ENCODE peak calls at places on chromosome 16, in nine cellular contexts. One of them, this sample, is unnamed.

GRCh38 chr16:69069504-69069903 is 35.9 kb upstream of the HAS3 start:
- DNase-seq in left ventricle myocardium inferior: no peak
- DNase-seq in COR-L47: no peak
- DNase-seq in stimulated activated CD4-positive, alpha-beta T cell treated with anti-CD3 and anti-CD28 coated beads, Interleukin-1b, Interleukin-23, amount 100 ng/mL, for 1 hour: no peak
- DNase-seq in NCI-H2081: no peak
- DNase-seq in endodermal cell: no peak
- DNase-seq in stimulated activated CD8-positive, alpha-beta memory T cell treated with anti-CD3 and anti-CD28 coated beads, Interleukin-15, amount 100 ng/mL, for 24 hours: no peak
- DNase-seq in choroid plexus epithelial cell: no peak
- DNase-seq in NCI-H69: no peak
- DNase-seq in this sample: no peak

GRCh38 chr16:47059991-47060390 is 83.8 kb downstream of the NETO2 start:
- DNase-seq in left ventricle myocardium inferior: no peak
- DNase-seq in COR-L47: no peak
- DNase-seq in stimulated activated CD4-positive, alpha-beta T cell treated with anti-CD3 and anti-CD28 coated beads, Interleukin-1b, Interleukin-23, amount 100 ng/mL, for 1 hour: no peak
- DNase-seq in NCI-H2081: no peak
- DNase-seq in endodermal cell: peak
- DNase-seq in stimulated activated CD8-positive, alpha-beta memory T cell treated with anti-CD3 and anti-CD28 coated beads, Interleukin-15, amount 100 ng/mL, for 24 hours: no peak
- DNase-seq in choroid plexus epithelial cell: no peak
- DNase-seq in NCI-H69: no peak
- DNase-seq in this sample: no peak

GRCh38 chr16:57297856-57298255 is 13.4 kb upstream of the PLLP start:
- DNase-seq in left ventricle myocardium inferior: no peak
- DNase-seq in COR-L47: no peak
- DNase-seq in stimulated activated CD4-positive, alpha-beta T cell treated with anti-CD3 and anti-CD28 coated beads, Interleukin-1b, Interleukin-23, amount 100 ng/mL, for 1 hour: no peak
- DNase-seq in NCI-H2081: no peak
- DNase-seq in endodermal cell: no peak
- DNase-seq in stimulated activated CD8-positive, alpha-beta memory T cell treated with anti-CD3 and anti-CD28 coated beads, Interleukin-15, amount 100 ng/mL, for 24 hours: no peak
- DNase-seq in choroid plexus epithelial cell: no peak
- DNase-seq in NCI-H69: peak
- DNase-seq in this sample: peak

GRCh38 chr16:17529982-17530760 is 59.4 kb upstream of the XYLT1 start:
- DNase-seq in left ventricle myocardium inferior: no peak
- DNase-seq in COR-L47: no peak
- DNase-seq in stimulated activated CD4-positive, alpha-beta T cell treated with anti-CD3 and anti-CD28 coated beads, Interleukin-1b, Interleukin-23, amount 100 ng/mL, for 1 hour: no peak
- DNase-seq in NCI-H2081: no peak
- DNase-seq in endodermal cell: no peak
- DNase-seq in stimulated activated CD8-positive, alpha-beta memory T cell treated with anti-CD3 and anti-CD28 coated beads, Interleukin-15, amount 100 ng/mL, for 24 hours: no peak
- DNase-seq in choroid plexus epithelial cell: no peak
- DNase-seq in NCI-H69: no peak
- DNase-seq in this sample: no peak

GRCh38 chr16:79069118-79069517 is 531.4 kb downstream of the MAF start:
- DNase-seq in left ventricle myocardium inferior: no peak
- DNase-seq in COR-L47: no peak
- DNase-seq in stimulated activated CD4-positive, alpha-beta T cell treated with anti-CD3 and anti-CD28 coated beads, Interleukin-1b, Interleukin-23, amount 100 ng/mL, for 1 hour: no peak
- DNase-seq in NCI-H2081: no peak
- DNase-seq in endodermal cell: no peak
- DNase-seq in stimulated activated CD8-positive, alpha-beta memory T cell treated with anti-CD3 and anti-CD28 coated beads, Interleukin-15, amount 100 ng/mL, for 24 hours: no peak
- DNase-seq in choroid plexus epithelial cell: no peak
- DNase-seq in NCI-H69: no peak
- DNase-seq in this sample: no peak

GRCh38 chr16:11833951-11834695 is 17.2 kb downstream of the RSL1D1 start:
- DNase-seq in left ventricle myocardium inferior: no peak
- DNase-seq in COR-L47: no peak
- DNase-seq in stimulated activated CD4-positive, alpha-beta T cell treated with anti-CD3 and anti-CD28 coated beads, Interleukin-1b, Interleukin-23, amount 100 ng/mL, for 1 hour: no peak
- DNase-seq in NCI-H2081: no peak
- DNase-seq in endodermal cell: no peak
- DNase-seq in stimulated activated CD8-positive, alpha-beta memory T cell treated with anti-CD3 and anti-CD28 coated beads, Interleukin-15, amount 100 ng/mL, for 24 hours: no peak
- DNase-seq in choroid plexus epithelial cell: peak
- DNase-seq in NCI-H69: no peak
- DNase-seq in this sample: no peak

GRCh38 chr16:66604376-66605176 is at the start of gene CMTM3:
- DNase-seq in left ventricle myocardium inferior: peak
- DNase-seq in COR-L47: peak
- DNase-seq in stimulated activated CD4-positive, alpha-beta T cell treated with anti-CD3 and anti-CD28 coated beads, Interleukin-1b, Interleukin-23, amount 100 ng/mL, for 1 hour: peak
- DNase-seq in NCI-H2081: peak
- DNase-seq in endodermal cell: peak
- DNase-seq in stimulated activated CD8-positive, alpha-beta memory T cell treated with anti-CD3 and anti-CD28 coated beads, Interleukin-15, amount 100 ng/mL, for 24 hours: peak
- DNase-seq in choroid plexus epithelial cell: peak
- DNase-seq in NCI-H69: peak
- DNase-seq in this sample: peak

GRCh38 chr16:84829168-84829965 is 9.6 kb downstream of the CRISPLD2 start:
- DNase-seq in left ventricle myocardium inferior: no peak
- DNase-seq in COR-L47: no peak
- DNase-seq in stimulated activated CD4-positive, alpha-beta T cell treated with anti-CD3 and anti-CD28 coated beads, Interleukin-1b, Interleukin-23, amount 100 ng/mL, for 1 hour: no peak
- DNase-seq in NCI-H2081: no peak
- DNase-seq in endodermal cell: no peak
- DNase-seq in stimulated activated CD8-positive, alpha-beta memory T cell treated with anti-CD3 and anti-CD28 coated beads, Interleukin-15, amount 100 ng/mL, for 24 hours: no peak
- DNase-seq in choroid plexus epithelial cell: peak
- DNase-seq in NCI-H69: no peak
- DNase-seq in this sample: no peak

GRCh38 chr16:9258423-9259051 is 167.1 kb downstream of the HAPSTR1 start:
- DNase-seq in left ventricle myocardium inferior: no peak
- DNase-seq in COR-L47: peak
- DNase-seq in stimulated activated CD4-positive, alpha-beta T cell treated with anti-CD3 and anti-CD28 coated beads, Interleukin-1b, Interleukin-23, amount 100 ng/mL, for 1 hour: no peak
- DNase-seq in NCI-H2081: no peak
- DNase-seq in endodermal cell: peak
- DNase-seq in stimulated activated CD8-positive, alpha-beta memory T cell treated with anti-CD3 and anti-CD28 coated beads, Interleukin-15, amount 100 ng/mL, for 24 hours: no peak
- DNase-seq in choroid plexus epithelial cell: peak
- DNase-seq in NCI-H69: peak
- DNase-seq in this sample: no peak

GRCh38 chr16:20803192-20803560 is 3.1 kb downstream of the ERI2 start:
- DNase-seq in left ventricle myocardium inferior: no peak
- DNase-seq in COR-L47: no peak
- DNase-seq in stimulated activated CD4-positive, alpha-beta T cell treated with anti-CD3 and anti-CD28 coated beads, Interleukin-1b, Interleukin-23, amount 100 ng/mL, for 1 hour: no peak
- DNase-seq in NCI-H2081: no peak
- DNase-seq in endodermal cell: no peak
- DNase-seq in stimulated activated CD8-positive, alpha-beta memory T cell treated with anti-CD3 and anti-CD28 coated beads, Interleukin-15, amount 100 ng/mL, for 24 hours: no peak
- DNase-seq in choroid plexus epithelial cell: no peak
- DNase-seq in NCI-H69: no peak
- DNase-seq in this sample: no peak

GRCh38 chr16:88070989-88071625 is 119.9 kb downstream of the BANP start:
- DNase-seq in left ventricle myocardium inferior: no peak
- DNase-seq in COR-L47: no peak
- DNase-seq in stimulated activated CD4-positive, alpha-beta T cell treated with anti-CD3 and anti-CD28 coated beads, Interleukin-1b, Interleukin-23, amount 100 ng/mL, for 1 hour: no peak
- DNase-seq in NCI-H2081: no peak
- DNase-seq in endodermal cell: no peak
- DNase-seq in stimulated activated CD8-positive, alpha-beta memory T cell treated with anti-CD3 and anti-CD28 coated beads, Interleukin-15, amount 100 ng/mL, for 24 hours: no peak
- DNase-seq in choroid plexus epithelial cell: no peak
- DNase-seq in NCI-H69: no peak
- DNase-seq in this sample: no peak

GRCh38 chr16:27428035-27428785 is 26.2 kb downstream of the IL21R start:
- DNase-seq in left ventricle myocardium inferior: no peak
- DNase-seq in COR-L47: no peak
- DNase-seq in stimulated activated CD4-positive, alpha-beta T cell treated with anti-CD3 and anti-CD28 coated beads, Interleukin-1b, Interleukin-23, amount 100 ng/mL, for 1 hour: no peak
- DNase-seq in NCI-H2081: no peak
- DNase-seq in endodermal cell: no peak
- DNase-seq in stimulated activated CD8-positive, alpha-beta memory T cell treated with anti-CD3 and anti-CD28 coated beads, Interleukin-15, amount 100 ng/mL, for 24 hours: no peak
- DNase-seq in choroid plexus epithelial cell: no peak
- DNase-seq in NCI-H69: no peak
- DNase-seq in this sample: no peak

GRCh38 chr16:55144656-55145055 is 179.3 kb upstream of the IRX6 start:
- DNase-seq in left ventricle myocardium inferior: no peak
- DNase-seq in COR-L47: no peak
- DNase-seq in stimulated activated CD4-positive, alpha-beta T cell treated with anti-CD3 and anti-CD28 coated beads, Interleukin-1b, Interleukin-23, amount 100 ng/mL, for 1 hour: no peak
- DNase-seq in NCI-H2081: no peak
- DNase-seq in endodermal cell: no peak
- DNase-seq in stimulated activated CD8-positive, alpha-beta memory T cell treated with anti-CD3 and anti-CD28 coated beads, Interleukin-15, amount 100 ng/mL, for 24 hours: no peak
- DNase-seq in choroid plexus epithelial cell: no peak
- DNase-seq in NCI-H69: no peak
- DNase-seq in this sample: no peak

GRCh38 chr16:920722-921121 is 50.1 kb downstream of the LMF1 start:
- DNase-seq in left ventricle myocardium inferior: peak
- DNase-seq in COR-L47: no peak
- DNase-seq in stimulated activated CD4-positive, alpha-beta T cell treated with anti-CD3 and anti-CD28 coated beads, Interleukin-1b, Interleukin-23, amount 100 ng/mL, for 1 hour: no peak
- DNase-seq in NCI-H2081: no peak
- DNase-seq in endodermal cell: no peak
- DNase-seq in stimulated activated CD8-positive, alpha-beta memory T cell treated with anti-CD3 and anti-CD28 coated beads, Interleukin-15, amount 100 ng/mL, for 24 hours: no peak
- DNase-seq in choroid plexus epithelial cell: peak
- DNase-seq in NCI-H69: no peak
- DNase-seq in this sample: no peak

GRCh38 chr16:58862334-58863024 is 128.4 kb upstream of the GOT2 start:
- DNase-seq in left ventricle myocardium inferior: no peak
- DNase-seq in COR-L47: peak
- DNase-seq in stimulated activated CD4-positive, alpha-beta T cell treated with anti-CD3 and anti-CD28 coated beads, Interleukin-1b, Interleukin-23, amount 100 ng/mL, for 1 hour: no peak
- DNase-seq in NCI-H2081: no peak
- DNase-seq in endodermal cell: peak
- DNase-seq in stimulated activated CD8-positive, alpha-beta memory T cell treated with anti-CD3 and anti-CD28 coated beads, Interleukin-15, amount 100 ng/mL, for 24 hours: no peak
- DNase-seq in choroid plexus epithelial cell: no peak
- DNase-seq in NCI-H69: peak
- DNase-seq in this sample: peak

GRCh38 chr16:78303946-78304345 is 204.5 kb downstream of the WWOX start:
- DNase-seq in left ventricle myocardium inferior: no peak
- DNase-seq in COR-L47: no peak
- DNase-seq in stimulated activated CD4-positive, alpha-beta T cell treated with anti-CD3 and anti-CD28 coated beads, Interleukin-1b, Interleukin-23, amount 100 ng/mL, for 1 hour: no peak
- DNase-seq in NCI-H2081: no peak
- DNase-seq in endodermal cell: no peak
- DNase-seq in stimulated activated CD8-positive, alpha-beta memory T cell treated with anti-CD3 and anti-CD28 coated beads, Interleukin-15, amount 100 ng/mL, for 24 hours: no peak
- DNase-seq in choroid plexus epithelial cell: no peak
- DNase-seq in NCI-H69: no peak
- DNase-seq in this sample: no peak

GRCh38 chr16:391885-392335 is 5.1 kb upstream of the NME4 start:
- DNase-seq in left ventricle myocardium inferior: no peak
- DNase-seq in COR-L47: peak
- DNase-seq in stimulated activated CD4-positive, alpha-beta T cell treated with anti-CD3 and anti-CD28 coated beads, Interleukin-1b, Interleukin-23, amount 100 ng/mL, for 1 hour: no peak
- DNase-seq in NCI-H2081: peak
- DNase-seq in endodermal cell: peak
- DNase-seq in stimulated activated CD8-positive, alpha-beta memory T cell treated with anti-CD3 and anti-CD28 coated beads, Interleukin-15, amount 100 ng/mL, for 24 hours: peak
- DNase-seq in choroid plexus epithelial cell: peak
- DNase-seq in NCI-H69: peak
- DNase-seq in this sample: peak

GRCh38 chr16:56910654-56911539 is 21.0 kb upstream of the HERPUD1 start:
- DNase-seq in left ventricle myocardium inferior: no peak
- DNase-seq in COR-L47: no peak
- DNase-seq in stimulated activated CD4-positive, alpha-beta T cell treated with anti-CD3 and anti-CD28 coated beads, Interleukin-1b, Interleukin-23, amount 100 ng/mL, for 1 hour: no peak
- DNase-seq in NCI-H2081: no peak
- DNase-seq in endodermal cell: no peak
- DNase-seq in stimulated activated CD8-positive, alpha-beta memory T cell treated with anti-CD3 and anti-CD28 coated beads, Interleukin-15, amount 100 ng/mL, for 24 hours: no peak
- DNase-seq in choroid plexus epithelial cell: peak
- DNase-seq in NCI-H69: peak
- DNase-seq in this sample: no peak

GRCh38 chr16:81278526-81278925 is 36.2 kb upstream of the GAN start:
- DNase-seq in left ventricle myocardium inferior: no peak
- DNase-seq in COR-L47: no peak
- DNase-seq in stimulated activated CD4-positive, alpha-beta T cell treated with anti-CD3 and anti-CD28 coated beads, Interleukin-1b, Interleukin-23, amount 100 ng/mL, for 1 hour: no peak
- DNase-seq in NCI-H2081: no peak
- DNase-seq in endodermal cell: no peak
- DNase-seq in stimulated activated CD8-positive, alpha-beta memory T cell treated with anti-CD3 and anti-CD28 coated beads, Interleukin-15, amount 100 ng/mL, for 24 hours: no peak
- DNase-seq in choroid plexus epithelial cell: no peak
- DNase-seq in NCI-H69: no peak
- DNase-seq in this sample: no peak

GRCh38 chr16:53946745-53947386 is 242.9 kb downstream of the FTO start:
- DNase-seq in left ventricle myocardium inferior: no peak
- DNase-seq in COR-L47: no peak
- DNase-seq in stimulated activated CD4-positive, alpha-beta T cell treated with anti-CD3 and anti-CD28 coated beads, Interleukin-1b, Interleukin-23, amount 100 ng/mL, for 1 hour: no peak
- DNase-seq in NCI-H2081: no peak
- DNase-seq in endodermal cell: no peak
- DNase-seq in stimulated activated CD8-positive, alpha-beta memory T cell treated with anti-CD3 and anti-CD28 coated beads, Interleukin-15, amount 100 ng/mL, for 24 hours: no peak
- DNase-seq in choroid plexus epithelial cell: no peak
- DNase-seq in NCI-H69: peak
- DNase-seq in this sample: no peak

GRCh38 chr16:85347213-85347591 is 234.9 kb upstream of the CIBAR2 start:
- DNase-seq in left ventricle myocardium inferior: no peak
- DNase-seq in COR-L47: no peak
- DNase-seq in stimulated activated CD4-positive, alpha-beta T cell treated with anti-CD3 and anti-CD28 coated beads, Interleukin-1b, Interleukin-23, amount 100 ng/mL, for 1 hour: no peak
- DNase-seq in NCI-H2081: no peak
- DNase-seq in endodermal cell: peak
- DNase-seq in stimulated activated CD8-positive, alpha-beta memory T cell treated with anti-CD3 and anti-CD28 coated beads, Interleukin-15, amount 100 ng/mL, for 24 hours: no peak
- DNase-seq in choroid plexus epithelial cell: peak
- DNase-seq in NCI-H69: peak
- DNase-seq in this sample: no peak

GRCh38 chr16:4679854-4680636 is 13.3 kb upstream of the NUDT16L1 start:
- DNase-seq in left ventricle myocardium inferior: peak
- DNase-seq in COR-L47: no peak
- DNase-seq in stimulated activated CD4-positive, alpha-beta T cell treated with anti-CD3 and anti-CD28 coated beads, Interleukin-1b, Interleukin-23, amount 100 ng/mL, for 1 hour: no peak
- DNase-seq in NCI-H2081: no peak
- DNase-seq in endodermal cell: peak
- DNase-seq in stimulated activated CD8-positive, alpha-beta memory T cell treated with anti-CD3 and anti-CD28 coated beads, Interleukin-15, amount 100 ng/mL, for 24 hours: no peak
- DNase-seq in choroid plexus epithelial cell: no peak
- DNase-seq in NCI-H69: peak
- DNase-seq in this sample: no peak

GRCh38 chr16:86517652-86518258 is 7.4 kb downstream of the FOXF1 start:
- DNase-seq in left ventricle myocardium inferior: peak
- DNase-seq in COR-L47: no peak
- DNase-seq in stimulated activated CD4-positive, alpha-beta T cell treated with anti-CD3 and anti-CD28 coated beads, Interleukin-1b, Interleukin-23, amount 100 ng/mL, for 1 hour: no peak
- DNase-seq in NCI-H2081: no peak
- DNase-seq in endodermal cell: peak
- DNase-seq in stimulated activated CD8-positive, alpha-beta memory T cell treated with anti-CD3 and anti-CD28 coated beads, Interleukin-15, amount 100 ng/mL, for 24 hours: no peak
- DNase-seq in choroid plexus epithelial cell: peak
- DNase-seq in NCI-H69: peak
- DNase-seq in this sample: peak

GRCh38 chr16:77868478-77868877 is 80.1 kb downstream of the VAT1L start:
- DNase-seq in left ventricle myocardium inferior: no peak
- DNase-seq in COR-L47: no peak
- DNase-seq in stimulated activated CD4-positive, alpha-beta T cell treated with anti-CD3 and anti-CD28 coated beads, Interleukin-1b, Interleukin-23, amount 100 ng/mL, for 1 hour: no peak
- DNase-seq in NCI-H2081: no peak
- DNase-seq in endodermal cell: no peak
- DNase-seq in stimulated activated CD8-positive, alpha-beta memory T cell treated with anti-CD3 and anti-CD28 coated beads, Interleukin-15, amount 100 ng/mL, for 24 hours: no peak
- DNase-seq in choroid plexus epithelial cell: no peak
- DNase-seq in NCI-H69: no peak
- DNase-seq in this sample: no peak

GRCh38 chr16:89325861-89326471 is 108.5 kb downstream of the ZNF778 start:
- DNase-seq in left ventricle myocardium inferior: peak
- DNase-seq in COR-L47: no peak
- DNase-seq in stimulated activated CD4-positive, alpha-beta T cell treated with anti-CD3 and anti-CD28 coated beads, Interleukin-1b, Interleukin-23, amount 100 ng/mL, for 1 hour: no peak
- DNase-seq in NCI-H2081: no peak
- DNase-seq in endodermal cell: no peak
- DNase-seq in stimulated activated CD8-positive, alpha-beta memory T cell treated with anti-CD3 and anti-CD28 coated beads, Interleukin-15, amount 100 ng/mL, for 24 hours: no peak
- DNase-seq in choroid plexus epithelial cell: peak
- DNase-seq in NCI-H69: peak
- DNase-seq in this sample: no peak

GRCh38 chr16:48810803-48811453 is 200.9 kb upstream of the N4BP1 start:
- DNase-seq in left ventricle myocardium inferior: no peak
- DNase-seq in COR-L47: no peak
- DNase-seq in stimulated activated CD4-positive, alpha-beta T cell treated with anti-CD3 and anti-CD28 coated beads, Interleukin-1b, Interleukin-23, amount 100 ng/mL, for 1 hour: no peak
- DNase-seq in NCI-H2081: no peak
- DNase-seq in endodermal cell: peak
- DNase-seq in stimulated activated CD8-positive, alpha-beta memory T cell treated with anti-CD3 and anti-CD28 coated beads, Interleukin-15, amount 100 ng/mL, for 24 hours: no peak
- DNase-seq in choroid plexus epithelial cell: no peak
- DNase-seq in NCI-H69: no peak
- DNase-seq in this sample: no peak

GRCh38 chr16:51932317-51932716 is 614.6 kb downstream of the TOX3 start:
- DNase-seq in left ventricle myocardium inferior: no peak
- DNase-seq in COR-L47: no peak
- DNase-seq in stimulated activated CD4-positive, alpha-beta T cell treated with anti-CD3 and anti-CD28 coated beads, Interleukin-1b, Interleukin-23, amount 100 ng/mL, for 1 hour: no peak
- DNase-seq in NCI-H2081: no peak
- DNase-seq in endodermal cell: no peak
- DNase-seq in stimulated activated CD8-positive, alpha-beta memory T cell treated with anti-CD3 and anti-CD28 coated beads, Interleukin-15, amount 100 ng/mL, for 24 hours: no peak
- DNase-seq in choroid plexus epithelial cell: no peak
- DNase-seq in NCI-H69: no peak
- DNase-seq in this sample: no peak

GRCh38 chr16:912684-913613 is 57.8 kb downstream of the LMF1 start:
- DNase-seq in left ventricle myocardium inferior: no peak
- DNase-seq in COR-L47: peak
- DNase-seq in stimulated activated CD4-positive, alpha-beta T cell treated with anti-CD3 and anti-CD28 coated beads, Interleukin-1b, Interleukin-23, amount 100 ng/mL, for 1 hour: no peak
- DNase-seq in NCI-H2081: no peak
- DNase-seq in endodermal cell: no peak
- DNase-seq in stimulated activated CD8-positive, alpha-beta memory T cell treated with anti-CD3 and anti-CD28 coated beads, Interleukin-15, amount 100 ng/mL, for 24 hours: no peak
- DNase-seq in choroid plexus epithelial cell: no peak
- DNase-seq in NCI-H69: peak
- DNase-seq in this sample: no peak

GRCh38 chr16:11067697-11068141 is 123.4 kb downstream of the CLEC16A start:
- DNase-seq in left ventricle myocardium inferior: no peak
- DNase-seq in COR-L47: no peak
- DNase-seq in stimulated activated CD4-positive, alpha-beta T cell treated with anti-CD3 and anti-CD28 coated beads, Interleukin-1b, Interleukin-23, amount 100 ng/mL, for 1 hour: no peak
- DNase-seq in NCI-H2081: no peak
- DNase-seq in endodermal cell: no peak
- DNase-seq in stimulated activated CD8-positive, alpha-beta memory T cell treated with anti-CD3 and anti-CD28 coated beads, Interleukin-15, amount 100 ng/mL, for 24 hours: no peak
- DNase-seq in choroid plexus epithelial cell: no peak
- DNase-seq in NCI-H69: no peak
- DNase-seq in this sample: no peak

GRCh38 chr16:65336169-65336568 is 214.3 kb upstream of the CDH11 start:
- DNase-seq in left ventricle myocardium inferior: no peak
- DNase-seq in COR-L47: no peak
- DNase-seq in stimulated activated CD4-positive, alpha-beta T cell treated with anti-CD3 and anti-CD28 coated beads, Interleukin-1b, Interleukin-23, amount 100 ng/mL, for 1 hour: no peak
- DNase-seq in NCI-H2081: no peak
- DNase-seq in endodermal cell: no peak
- DNase-seq in stimulated activated CD8-positive, alpha-beta memory T cell treated with anti-CD3 and anti-CD28 coated beads, Interleukin-15, amount 100 ng/mL, for 24 hours: no peak
- DNase-seq in choroid plexus epithelial cell: peak
- DNase-seq in NCI-H69: no peak
- DNase-seq in this sample: no peak

GRCh38 chr16:4534151-4534790 is 4.3 kb downstream of the CDIP1 start:
- DNase-seq in left ventricle myocardium inferior: no peak
- DNase-seq in COR-L47: no peak
- DNase-seq in stimulated activated CD4-positive, alpha-beta T cell treated with anti-CD3 and anti-CD28 coated beads, Interleukin-1b, Interleukin-23, amount 100 ng/mL, for 1 hour: no peak
- DNase-seq in NCI-H2081: no peak
- DNase-seq in endodermal cell: no peak
- DNase-seq in stimulated activated CD8-positive, alpha-beta memory T cell treated with anti-CD3 and anti-CD28 coated beads, Interleukin-15, amount 100 ng/mL, for 24 hours: no peak
- DNase-seq in choroid plexus epithelial cell: no peak
- DNase-seq in NCI-H69: no peak
- DNase-seq in this sample: no peak

This sample was measured in NCI-H748 treated with DMSO at 0.1 percent for 48 hours.